ENCODE peak calls at places on chromosomes 1 and 21, in four cellular contexts. K is HCT116, F is dorsolateral prefrontal cortex, T is hepatocyte. I is an unnamed sample.

GRCh38 chr1:174197547-174197946 is 38.2 kb downstream of the RABGAP1L start:
- DNase-seq in F (no peak), T (no peak), K (no peak), I (no peak)

GRCh38 chr1:32960819-32961355 is 3.7 kb downstream of the RNF19B start:
- DNase-seq in T (no peak), F (no peak), K (no peak), I (no peak)

GRCh38 chr1:204443871-204444581 is 32.4 kb upstream of the PPP1R15B start:
- DNase-seq in K (no peak), T (no peak), F (no peak), I (no peak)

GRCh38 chr1:167472729-167473529 is 45.4 kb downstream of the CD247 start:
- DNase-seq in F (no peak), T (no peak), K (no peak), I (no peak)

GRCh38 chr1:164660415-164661174 is 101.6 kb downstream of the PBX1 start:
- DNase-seq in F (no peak), T (no peak), K (no peak), I (no peak)

GRCh38 chr1:171267391-171267790 is 19.1 kb downstream of the FMO1 start:
- DNase-seq in T (peak), F (no peak), K (no peak), I (peak)

GRCh38 chr1:24201941-24202440 is 14.9 kb upstream of the IFNLR1 start:
- DNase-seq in K (peak), T (peak), F (peak), I (peak)

GRCh38 chr1:41615316-41615715 is 130.8 kb upstream of the EDN2 start:
- DNase-seq in K (no peak), F (no peak), T (no peak), I (no peak)

GRCh38 chr1:55593299-55593698 is 378.1 kb upstream of the USP24 start:
- DNase-seq in T (no peak), F (no peak), K (no peak), I (no peak)
- TF ChIP-seq CTCF in T (no peak), F (no peak), K (no peak), I (no peak)

GRCh38 chr1:240099329-240099728 is 7.6 kb downstream of the FMN2 start:
- DNase-seq in T (no peak), F (no peak), K (no peak), I (no peak)
- H3K4me3 ChIP-seq in T (no peak), F (peak), K (no peak), I (no peak)

GRCh38 chr21:34367320-34367935 is 3.6 kb downstream of the KCNE2 start:
- DNase-seq in K (peak), F (no peak), T (peak), I (peak)
- TF ChIP-seq CTCF in K (peak), F (peak), T (peak), I (peak)

GRCh38 chr1:238465449-238465848 is 574.7 kb upstream of the ZP4 start:
- DNase-seq in T (no peak), K (no peak), F (no peak), I (no peak)

GRCh38 chr1:238474263-238474662 is 583.5 kb upstream of the ZP4 start:
- DNase-seq in F (no peak), K (no peak), T (no peak), I (no peak)

GRCh38 chr1:238468068-238468467 is 577.3 kb upstream of the ZP4 start:
- DNase-seq in T (no peak), K (no peak), F (no peak), I (no peak)

GRCh38 chr1:238466459-238466858 is 575.7 kb upstream of the ZP4 start:
- DNase-seq in K (no peak), F (no peak), T (no peak), I (no peak)

DNA sequence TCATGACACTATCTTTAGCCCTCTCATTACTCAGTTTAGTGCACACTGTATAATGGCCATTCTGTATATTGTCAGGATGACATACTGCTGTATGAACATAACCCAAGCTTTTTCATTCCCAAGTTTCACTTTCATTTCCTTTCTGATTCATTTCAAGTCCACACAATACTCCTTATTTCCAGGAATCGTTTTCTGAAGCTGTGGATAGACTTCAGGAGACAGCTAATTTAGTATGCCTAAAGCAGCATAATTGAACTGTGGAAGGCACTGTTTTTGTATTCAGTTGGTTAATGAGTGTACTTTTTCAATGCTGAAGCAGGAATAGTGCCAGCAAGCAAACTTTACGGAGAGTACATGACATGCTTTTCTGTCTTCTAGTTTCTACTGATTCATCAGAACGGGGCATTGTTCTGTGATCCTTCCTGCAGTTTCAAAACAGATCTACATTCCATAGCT is 578.5 kb upstream of the ZP4 start:
- DNase-seq in T (no peak), F (no peak), K (no peak), I (no peak)
- H3K4me3 ChIP-seq in T (no peak), F (peak), K (no peak), I (no peak)

GRCh38 chr1:181084606-181084969 is 3.9 kb upstream of the IER5 start:
- DNase-seq in K (no peak), F (no peak), T (no peak), I (no peak)
- TF ChIP-seq CTCF in K (no peak), F (no peak), T (no peak), I (no peak)

GRCh38 chr1:184156521-184157395 is 105.2 kb downstream of the TSEN15 start:
- DNase-seq in T (no peak), F (no peak), K (no peak), I (no peak)

GRCh38 chr1:184152502-184152901 is 101.0 kb downstream of the TSEN15 start:
- DNase-seq in F (no peak), T (no peak), K (no peak), I (no peak)

GRCh38 chr1:184150776-184151531 is 99.4 kb downstream of the TSEN15 start:
- DNase-seq in F (no peak), T (no peak), K (no peak), I (no peak)

GRCh38 chr1:184153731-184154130 is 102.2 kb downstream of the TSEN15 start:
- DNase-seq in K (no peak), F (no peak), T (no peak), I (no peak)

GRCh38 chr1:184152944-184153343 is 101.4 kb downstream of the TSEN15 start:
- DNase-seq in F (no peak), K (no peak), T (no peak), I (no peak)
- H3K4me3 ChIP-seq in F (peak), K (no peak), T (no peak), I (no peak)

GRCh38 chr1:36612881-36613280 is 130.2 kb upstream of the CSF3R start:
- DNase-seq in F (no peak), T (no peak), K (no peak), I (no peak)
- TF ChIP-seq CTCF in F (no peak), T (peak), K (peak), I (peak)

I was measured in LNCaP clone FGC.